ENCODE peak calls at places on chromosomes 4 and X, in nine cellular contexts. Y is IMR-90; I is heart right ventricle; X is tibial artery; H is HCT116; J is cardiac muscle cell; F is aorta; P is CD8-positive, alpha-beta T cell; O is neural progenitor cell. L is an unnamed sample. For H3K4me1, the result is how much of the 10 kb centered on the place peaks cover.

GRCh38 chr4:141275834-141276233 is 55.1 kb downstream of the ZNF330 start:
- DNase-seq in Y (peak), I (no peak), X (no peak), H (no peak), J (peak), F (no peak), P (no peak), O (no peak), L (no peak)

GRCh38 chr4:177250056-177250696 is 59.5 kb upstream of the NEIL3 start:
- DNase-seq in Y (peak), I (peak), X (peak), H (peak), J (peak), F (peak), P (peak), O (peak), L (no peak)

GRCh38 chr4:143714290-143714625 is 13.8 kb upstream of the FREM3 start:
- DNase-seq in Y (no peak), I (no peak), X (no peak), H (no peak), J (no peak), F (no peak), P (no peak), O (no peak), L (no peak)

GRCh38 chr4:5881340-5881739 is 11.5 kb downstream of the CRMP1 start:
- DNase-seq in Y (peak), I (no peak), X (no peak), H (no peak), J (peak), F (no peak), P (no peak), O (peak), L (no peak)

GRCh38 chr4:58456727-58457384 is 1346.7 kb upstream of the IGFBP7 start:
- DNase-seq in Y (no peak), I (no peak), X (no peak), H (no peak), J (no peak), F (no peak), P (no peak), O (no peak), L (no peak)

GRCh38 chrX:153944800-153945150 is 332 bp upstream of the RENBP start:
- DNase-seq in Y (no peak), I (no peak), X (no peak), H (no peak), J (no peak), F (no peak), P (no peak), O (no peak), L (no peak)

GRCh38 chr4:184854673-184855072 is 28.9 kb upstream of the ACSL1 start:
- DNase-seq in Y (no peak), I (no peak), X (no peak), H (no peak), J (peak), F (no peak), P (no peak), O (no peak), L (no peak)

GRCh38 chr4:5772528-5773270 is 61.7 kb downstream of the EVC start:
- DNase-seq in Y (no peak), I (no peak), X (no peak), H (no peak), J (no peak), F (no peak), P (no peak), O (no peak), L (no peak)

GRCh38 chr4:37661643-37662221 is 24.4 kb downstream of the RELL1 start:
- DNase-seq in Y (peak), I (no peak), X (no peak), H (no peak), J (no peak), F (no peak), P (no peak), O (no peak), L (no peak)

GRCh38 chrX:6377365-6377764 is 148.7 kb upstream of the NLGN4X start:
- DNase-seq in Y (no peak), I (no peak), X (no peak), H (no peak), J (no peak), F (no peak), P (no peak), O (no peak), L (no peak)

GRCh38 chr4:139050436-139050835 is 34.9 kb downstream of the NOCT start:
- DNase-seq in Y (peak), I (no peak), X (no peak), H (no peak), J (peak), F (no peak), P (no peak), O (no peak), L (no peak)

GRCh38 chrX:110965409-110965808 is 130.6 kb upstream of the PAK3 start:
- DNase-seq in Y (no peak), I (no peak), X (no peak), H (no peak), J (no peak), F (no peak), P (no peak), O (no peak), L (no peak)

GRCh38 chrX:101203782-101204351 is 15.7 kb upstream of the DRP2 start:
- DNase-seq in Y (peak), I (no peak), X (no peak), H (no peak), J (no peak), F (no peak), P (no peak), O (no peak), L (no peak)

GRCh38 chrX:130915302-130915701 is 12.3 kb upstream of the ENOX2 start:
- DNase-seq in Y (peak), I (no peak), X (no peak), H (no peak), J (peak), F (no peak), P (no peak), O (no peak), L (no peak)

GRCh38 chrX:43467608-43468234 is 188.4 kb upstream of the MAOA start:
- DNase-seq in Y (no peak), I (no peak), X (no peak), H (no peak), J (no peak), F (no peak), P (no peak), O (peak), L (no peak)

GRCh38 chr4:9943761-9944160 is 77.5 kb downstream of the SLC2A9 start:
- DNase-seq in Y (no peak), I (no peak), X (no peak), H (no peak), J (no peak), F (peak), P (no peak), O (no peak), L (no peak)

GRCh38 chr4:37953620-37954325 is 6.4 kb upstream of the PTTG2 start:
- DNase-seq in Y (peak), I (no peak), X (no peak), H (no peak), J (peak), F (no peak), P (no peak), O (no peak), L (no peak)

GRCh38 chr4:108350332-108350731 is 181.6 kb upstream of the LEF1 start:
- DNase-seq in Y (no peak), I (no peak), X (no peak), H (no peak), J (no peak), F (no peak), P (no peak), O (peak), L (no peak)

GRCh38 chrX:118216488-118216887 is 99.9 kb upstream of the KLHL13 start:
- DNase-seq in Y (no peak), I (no peak), X (no peak), H (no peak), J (no peak), F (no peak), P (no peak), O (no peak), L (no peak)

GRCh38 chrX:2698604-2699003 is 7.5 kb downstream of the CD99 start:
- DNase-seq in Y (no peak), I (no peak), X (no peak), H (no peak), J (no peak), F (no peak), P (no peak), O (no peak), L (no peak)
- H3K4me3 ChIP-seq in Y (no peak), I (no peak), X (no peak), H (no peak), J (no peak), F (no peak), P (no peak), O (no peak), L (no peak)

DNA sequence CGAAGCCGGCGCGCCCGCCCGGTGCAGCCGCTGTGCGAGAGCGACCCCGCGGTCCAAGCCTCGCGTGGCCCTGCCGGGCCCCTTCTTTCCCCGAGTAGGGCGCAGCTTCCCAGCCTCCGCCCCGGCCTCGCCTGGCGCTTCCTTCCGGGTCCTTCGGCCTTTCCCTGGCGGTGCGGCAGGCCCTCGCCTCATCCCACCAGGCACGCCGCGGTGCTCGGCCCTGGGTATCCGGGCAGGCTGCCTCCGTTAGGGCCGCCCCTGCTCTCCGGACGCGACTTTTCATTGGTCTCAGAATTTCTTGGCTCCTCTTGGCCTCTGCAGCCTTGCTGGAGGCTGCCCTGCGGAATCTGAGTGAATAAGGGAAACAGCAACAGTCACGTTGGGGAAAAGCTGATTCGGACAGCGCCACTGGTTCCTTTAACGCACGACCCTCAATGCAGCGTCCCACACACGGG is 429 bp downstream of the UVSSA start:
- DNase-seq in Y (peak), I (peak), X (peak), H (no peak), J (peak), F (peak), P (no peak), O (no peak), L (no peak)
- H3K4me1 ChIP-seq in Y (under half), I (under half), X (under half), H (under half), J (under half), F (under half), P (under half), O (under half), L (under half)

GRCh38 chrX:40612511-40612910 is 10.7 kb upstream of the MPC1L start:
- DNase-seq in Y (no peak), I (no peak), X (no peak), H (no peak), J (no peak), F (no peak), P (no peak), O (no peak), L (no peak)

GRCh38 chrX:40603446-40603845 is 19.8 kb upstream of the MPC1L start:
- DNase-seq in Y (no peak), I (no peak), X (no peak), H (no peak), J (no peak), F (no peak), P (no peak), O (no peak), L (no peak)

GRCh38 chrX:40607381-40607780 is 15.8 kb upstream of the MPC1L start:
- DNase-seq in Y (peak), I (no peak), X (no peak), H (no peak), J (peak), F (no peak), P (no peak), O (no peak), L (no peak)
- H3K27ac ChIP-seq in Y (no peak), I (no peak), X (no peak), H (no peak), J (no peak), F (no peak), P (no peak), O (no peak), L (no peak)

DNA sequence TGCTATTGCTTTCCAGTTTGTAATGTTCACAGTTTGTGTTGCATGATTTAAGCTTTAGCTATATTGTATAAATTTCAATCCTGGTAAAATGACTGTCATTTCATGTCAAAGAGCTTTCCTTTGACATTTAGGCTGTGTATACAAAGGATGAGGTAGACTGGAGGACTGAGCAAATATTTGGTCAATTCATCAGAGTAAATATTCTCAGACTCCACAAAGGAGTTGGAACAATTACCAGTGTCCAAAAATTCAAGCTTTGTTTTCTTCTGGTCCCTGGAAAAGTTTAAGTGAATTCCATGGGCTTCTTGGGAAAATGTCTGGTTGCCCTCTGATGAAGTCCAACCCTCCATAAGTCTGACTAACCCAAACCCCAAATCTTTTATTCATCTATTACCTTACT is 682.4 kb downstream of the DACH2 start:
- DNase-seq in Y (no peak), I (no peak), X (no peak), H (no peak), J (no peak), F (no peak), P (no peak), O (no peak), L (no peak)
- H3K4me3 ChIP-seq in Y (no peak), I (no peak), X (no peak), H (no peak), J (no peak), F (no peak), P (no peak), O (no peak), L (no peak)

DNA sequence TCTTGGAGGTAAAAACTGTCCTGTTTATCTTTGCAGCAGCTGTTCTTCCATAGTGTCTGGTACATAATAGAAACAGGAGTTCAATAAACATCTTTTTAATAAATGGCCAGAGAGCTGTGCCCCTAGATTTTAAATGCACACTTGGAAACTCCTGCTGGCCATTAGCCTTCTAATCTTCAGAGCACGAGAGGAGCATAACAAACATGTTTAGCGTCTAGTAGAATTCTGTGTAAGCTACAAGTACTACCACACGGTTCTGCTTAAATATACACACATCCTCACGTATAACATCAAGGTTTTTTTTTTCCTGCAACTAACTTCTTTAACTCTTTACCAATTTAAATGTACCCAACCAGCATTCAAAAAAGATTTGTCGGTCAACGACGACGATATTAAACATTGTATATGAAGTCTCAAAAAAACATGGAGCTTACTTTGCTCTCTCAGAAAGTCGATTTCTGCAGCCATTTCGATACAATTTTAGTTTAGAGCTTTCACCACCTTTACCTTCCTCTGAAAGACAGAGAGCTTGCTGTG is 635 bp downstream of the SCLT1 start:
- DNase-seq in Y (peak), I (no peak), X (no peak), H (no peak), J (peak), F (no peak), P (no peak), O (no peak), L (no peak)
- H3K4me1 ChIP-seq in Y (under half), I (under half), X (under half), H (under half), J (under half), F (under half), P (under half), O (under half), L (under half)

L was measured in RWPE2.